ENCODE peak calls at places on chromosomes 12 and 14, in nine cellular contexts. N is type B pancreatic cell, V is LNCaP clone FGC, M is heart left ventricle, A is SK-N-SH, Z is epithelial cell of proximal tubule, R is suprapubic skin, T is brain microvascular endothelial cell, K is GM13977. H is an unnamed sample.

GRCh38 chr12:65826513-65827171 is 2.4 kb downstream of the HMGA2 start:
- DNase-seq in N (no peak), V (no peak), M (no peak), A (peak; percentile 6), Z (no peak), R (no peak), T (no peak), K (no peak), H (no peak)

GRCh38 chr12:58496411-58496810 is 423.9 kb downstream of the LRIG3 start:
- DNase-seq in N (no peak), V (no peak), M (no peak), A (no peak), Z (no peak), R (no peak), T (peak; percentile 88), K (no peak), H (no peak)

GRCh38 chr14:98136019-98136418 is 1136.0 kb downstream of the BCL11B start:
- DNase-seq in N (no peak), V (no peak), M (no peak), A (no peak), Z (no peak), R (no peak), T (no peak), K (no peak), H (no peak)

GRCh38 chr14:101442451-101442850 is 118.8 kb upstream of the DIO3 start:
- DNase-seq in N (no peak), V (no peak), M (no peak), A (no peak), Z (no peak), R (no peak), T (no peak), K (no peak), H (no peak)

GRCh38 chr12:75438052-75438754 is 42.4 kb upstream of the GLIPR1 start:
- DNase-seq in N (no peak), V (no peak), M (no peak), A (no peak), Z (no peak), R (no peak), T (no peak), K (no peak), H (no peak)

GRCh38 chr14:60355768-60356167 is 106.7 kb downstream of the PPM1A start:
- DNase-seq in N (no peak), V (no peak), M (no peak), A (no peak), Z (no peak), R (no peak), T (no peak), K (no peak), H (no peak)

GRCh38 chr12:108611884-108612415 is 14.1 kb upstream of the TMEM119 start:
- DNase-seq in N (no peak), V (no peak), M (no peak), A (peak; percentile 56), Z (peak; percentile 93), R (no peak), T (peak; percentile 71), K (no peak), H (no peak)

GRCh38 chr14:86796221-86797074 is 1196.5 kb downstream of the GALC start:
- DNase-seq in N (no peak), V (no peak), M (no peak), A (no peak), Z (no peak), R (no peak), T (no peak), K (no peak), H (no peak)

GRCh38 chr12:40312982-40313576 is 88.3 kb downstream of the LRRK2 start:
- DNase-seq in N (no peak), V (no peak), M (no peak), A (peak; percentile 14), Z (no peak), R (no peak), T (no peak), K (no peak), H (no peak)

GRCh38 chr14:30779210-30779609 is 95.1 kb upstream of the COCH start:
- DNase-seq in N (no peak), V (peak; percentile 71), M (no peak), A (no peak), Z (no peak), R (no peak), T (peak; percentile 10), K (peak; percentile 34), H (no peak)

GRCh38 chr12:98823012-98823411 is 177.9 kb downstream of the APAF1 start:
- DNase-seq in N (no peak), V (peak; percentile 15), M (no peak), A (no peak), Z (no peak), R (no peak), T (no peak), K (no peak), H (no peak)

GRCh38 chr12:19018302-19018980 is 111.1 kb upstream of the PLEKHA5 start:
- DNase-seq in N (no peak), V (no peak), M (no peak), A (no peak), Z (no peak), R (no peak), T (peak; percentile 40), K (no peak), H (no peak)
- TF ChIP-seq CTCF in N (no peak), V (no peak), M (no peak), A (no peak), Z (no peak), R (no peak), T (no peak), K (no peak), H (no peak)

GRCh38 chr12:28535216-28535615 is 345.0 kb downstream of the CCDC91 start:
- DNase-seq in N (no peak), V (no peak), M (no peak), A (no peak), Z (no peak), R (no peak), T (peak; percentile 29), K (no peak), H (no peak)

GRCh38 chr12:28539691-28540323 is 349.6 kb downstream of the CCDC91 start:
- DNase-seq in N (no peak), V (no peak), M (no peak), A (no peak), Z (no peak), R (no peak), T (no peak), K (no peak), H (no peak)

GRCh38 chr12:28537474-28537873 is 347.2 kb downstream of the CCDC91 start:
- DNase-seq in N (no peak), V (no peak), M (no peak), A (no peak), Z (no peak), R (no peak), T (no peak), K (no peak), H (no peak)

GRCh38 chr12:28540324-28540714 is 350.1 kb downstream of the CCDC91 start:
- DNase-seq in N (no peak), V (no peak), M (no peak), A (no peak), Z (no peak), R (no peak), T (no peak), K (no peak), H (no peak)

DNA sequence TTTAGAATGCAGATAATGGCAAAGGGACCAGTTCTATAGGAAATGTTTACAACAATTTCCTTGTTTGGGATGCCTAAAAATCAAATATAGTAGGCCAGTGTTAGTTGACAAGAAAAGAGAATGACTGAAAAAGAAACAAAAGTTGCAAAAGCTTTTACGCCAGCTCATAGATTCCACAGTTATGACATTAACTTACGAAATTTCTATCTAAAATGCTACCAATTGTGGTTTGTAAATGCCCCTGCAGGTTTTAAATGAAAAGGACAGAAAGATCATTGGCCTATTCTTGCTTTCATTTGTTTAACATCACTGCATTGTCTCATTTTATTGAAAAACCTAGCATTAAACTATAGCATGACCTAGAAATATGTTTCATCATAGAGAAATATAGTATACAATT is 345.8 kb downstream of the CCDC91 start:
- DNase-seq in N (no peak), V (no peak), M (no peak), A (no peak), Z (no peak), R (no peak), T (peak; percentile 28), K (no peak), H (no peak)
- TF ChIP-seq CTCF in N (no peak), V (no peak), M (no peak), A (peak; percentile 10), Z (no peak), R (no peak), T (no peak), K (no peak), H (no peak)

DNA sequence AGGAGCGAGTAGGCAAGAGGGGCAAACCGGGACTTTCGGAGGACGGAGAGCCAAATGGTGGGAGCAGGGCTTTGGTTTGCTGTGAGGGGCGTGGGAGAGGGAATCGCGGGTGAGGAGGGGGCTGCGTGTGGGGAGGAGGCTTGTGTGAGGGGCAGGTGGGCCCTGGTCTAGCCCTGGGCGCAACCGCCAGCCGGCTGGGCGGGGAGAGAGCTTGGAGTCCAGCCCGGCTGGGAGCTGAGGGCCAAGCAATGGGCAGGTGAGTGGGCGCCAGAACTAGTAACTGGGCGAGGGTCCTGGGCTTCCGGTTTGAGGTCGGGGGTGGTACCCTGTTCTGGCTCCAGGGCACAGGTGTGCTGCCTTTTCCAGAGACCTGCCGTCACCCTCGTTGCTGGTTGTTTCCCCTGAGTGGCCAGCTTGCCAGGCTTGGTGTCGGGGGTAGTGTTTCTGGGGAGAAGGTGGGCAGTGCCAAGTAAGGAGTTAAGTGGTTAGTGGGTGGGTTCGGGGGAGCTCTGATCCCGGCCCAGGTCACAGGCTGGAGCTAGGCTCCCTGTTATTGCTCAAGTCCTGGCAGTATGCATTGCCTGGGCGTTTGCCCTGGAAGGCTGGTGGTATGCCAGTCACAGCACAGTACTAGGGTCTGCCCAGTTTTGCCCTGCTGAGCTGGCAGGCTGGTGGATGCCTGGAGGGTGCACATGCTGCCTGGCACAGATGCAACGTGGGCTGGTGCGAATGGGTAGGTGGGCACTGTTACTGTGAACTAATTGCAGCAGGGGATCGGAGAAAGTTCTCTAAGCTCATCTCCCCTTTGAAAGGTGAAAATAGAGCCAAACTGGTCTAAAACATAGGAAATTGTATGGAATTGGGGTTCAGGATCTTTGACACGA is 654 bp downstream of the CIPC start:
- DNase-seq in N (peak; percentile 72), V (no peak), M (peak; percentile 72), A (peak; percentile 36), Z (no peak), R (peak; percentile 87), T (no peak), K (peak; percentile 23), H (no peak)
- TF ChIP-seq CTCF in N (no peak), V (no peak), M (no peak), A (no peak), Z (no peak), R (no peak), T (no peak), K (no peak), H (no peak)

DNA sequence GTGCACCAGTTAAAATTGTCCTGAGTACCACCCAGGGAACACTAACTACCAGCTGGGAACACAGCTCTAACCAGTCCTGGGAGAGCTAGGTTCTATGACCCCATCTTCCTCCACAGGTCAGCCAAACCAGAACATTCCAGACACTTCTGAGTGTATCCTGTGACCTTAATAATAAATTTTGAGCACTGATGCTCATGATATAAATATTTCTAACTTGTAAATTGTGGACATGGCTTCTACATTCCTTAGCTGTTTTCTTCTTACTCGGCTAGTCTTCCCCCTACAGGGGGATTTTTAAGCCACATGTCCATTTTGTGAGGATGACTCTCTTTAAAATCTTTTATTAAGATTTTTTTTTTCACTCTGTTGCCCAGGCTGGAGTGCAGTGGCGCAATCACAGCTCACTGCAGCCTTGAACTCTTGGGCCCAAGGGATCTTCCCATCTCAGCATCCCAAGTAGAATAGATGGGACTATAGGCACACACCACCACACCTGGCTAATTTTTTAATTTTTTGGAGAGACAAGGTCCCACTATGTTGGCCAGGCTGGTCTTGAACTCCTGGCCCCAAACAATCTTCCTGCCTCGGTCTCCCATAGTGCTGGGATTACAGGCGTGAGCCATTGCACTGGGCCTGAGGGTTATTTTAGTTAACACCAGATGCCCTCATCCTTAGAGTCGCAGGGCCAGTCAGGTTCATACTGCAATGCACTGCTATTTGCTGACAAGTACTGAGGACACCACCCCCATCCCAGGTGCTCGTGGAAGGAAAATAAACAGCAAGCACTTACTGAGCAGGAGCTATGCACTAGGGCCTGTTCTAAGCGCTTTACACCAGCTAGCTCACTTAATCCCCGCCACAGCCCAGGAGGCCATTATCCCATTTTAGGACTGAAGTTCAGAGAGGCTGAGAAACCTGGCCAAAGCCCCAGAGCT is 142.6 kb upstream of the NCOR2 start:
- DNase-seq in N (no peak), V (no peak), M (no peak), A (no peak), Z (no peak), R (no peak), T (no peak), K (no peak), H (no peak)
- TF ChIP-seq CTCF in N (peak; percentile 38), V (no peak), M (no peak), A (peak; percentile 41), Z (peak; percentile 17), R (peak; percentile 7), T (peak; percentile 23), K (no peak), H (no peak)